ENCODE peak calls at places on chromosomes 6 and 20, in seven cellular contexts. One of them, this sample, is unnamed.

GRCh38 chr6:89970609-89971337 is 76.5 kb downstream of the GJA10 start:
- DNase-seq in stimulated activated CD4-positive, alpha-beta T cell treated with anti-CD3 and anti-CD28 coated beads, Interleukin-4, amount 100 ng/mL, for 24 hours: no peak
- DNase-seq in T-helper 1 cell: no peak
- DNase-seq in hypothalamus: peak
- DNase-seq in HT1080: peak
- DNase-seq in EL: peak
- DNase-seq in left ventricle myocardium inferior: no peak
- DNase-seq in this sample: peak

GRCh38 chr6:113855500-113856010 is 1.6 kb upstream of the MARCKS start:
- DNase-seq in stimulated activated CD4-positive, alpha-beta T cell treated with anti-CD3 and anti-CD28 coated beads, Interleukin-4, amount 100 ng/mL, for 24 hours: no peak
- DNase-seq in T-helper 1 cell: no peak
- DNase-seq in hypothalamus: peak
- DNase-seq in HT1080: no peak
- DNase-seq in EL: peak
- DNase-seq in left ventricle myocardium inferior: peak
- DNase-seq in this sample: no peak

GRCh38 chr20:22578221-22579118 is 5.9 kb downstream of the FOXA2 start:
- DNase-seq in stimulated activated CD4-positive, alpha-beta T cell treated with anti-CD3 and anti-CD28 coated beads, Interleukin-4, amount 100 ng/mL, for 24 hours: no peak
- DNase-seq in T-helper 1 cell: no peak
- DNase-seq in hypothalamus: no peak
- DNase-seq in HT1080: no peak
- DNase-seq in EL: no peak
- DNase-seq in left ventricle myocardium inferior: no peak
- DNase-seq in this sample: no peak

GRCh38 chr20:2417142-2417541 is 36.4 kb downstream of the TGM6 start:
- DNase-seq in stimulated activated CD4-positive, alpha-beta T cell treated with anti-CD3 and anti-CD28 coated beads, Interleukin-4, amount 100 ng/mL, for 24 hours: no peak
- DNase-seq in T-helper 1 cell: no peak
- DNase-seq in hypothalamus: no peak
- DNase-seq in HT1080: no peak
- DNase-seq in EL: no peak
- DNase-seq in left ventricle myocardium inferior: no peak
- DNase-seq in this sample: no peak

GRCh38 chr20:50039706-50040431 is 57.1 kb downstream of the SNAI1 start:
- DNase-seq in stimulated activated CD4-positive, alpha-beta T cell treated with anti-CD3 and anti-CD28 coated beads, Interleukin-4, amount 100 ng/mL, for 24 hours: no peak
- DNase-seq in T-helper 1 cell: no peak
- DNase-seq in hypothalamus: no peak
- DNase-seq in HT1080: no peak
- DNase-seq in EL: no peak
- DNase-seq in left ventricle myocardium inferior: no peak
- DNase-seq in this sample: no peak

GRCh38 chr6:149942461-149942829 is 631 bp downstream of the ULBP2 start:
- DNase-seq in stimulated activated CD4-positive, alpha-beta T cell treated with anti-CD3 and anti-CD28 coated beads, Interleukin-4, amount 100 ng/mL, for 24 hours: no peak
- DNase-seq in T-helper 1 cell: no peak
- DNase-seq in hypothalamus: no peak
- DNase-seq in HT1080: peak
- DNase-seq in EL: peak
- DNase-seq in left ventricle myocardium inferior: no peak
- DNase-seq in this sample: no peak

GRCh38 chr6:27777126-27777525 is 135.1 kb downstream of the OR2B2 start:
- DNase-seq in stimulated activated CD4-positive, alpha-beta T cell treated with anti-CD3 and anti-CD28 coated beads, Interleukin-4, amount 100 ng/mL, for 24 hours: no peak
- DNase-seq in T-helper 1 cell: no peak
- DNase-seq in hypothalamus: no peak
- DNase-seq in HT1080: no peak
- DNase-seq in EL: no peak
- DNase-seq in left ventricle myocardium inferior: no peak
- DNase-seq in this sample: no peak

GRCh38 chr6:122025104-122025503 is 374.3 kb upstream of the HSF2 start:
- DNase-seq in stimulated activated CD4-positive, alpha-beta T cell treated with anti-CD3 and anti-CD28 coated beads, Interleukin-4, amount 100 ng/mL, for 24 hours: no peak
- DNase-seq in T-helper 1 cell: no peak
- DNase-seq in hypothalamus: no peak
- DNase-seq in HT1080: no peak
- DNase-seq in EL: no peak
- DNase-seq in left ventricle myocardium inferior: no peak
- DNase-seq in this sample: no peak

GRCh38 chr6:11050735-11051134 is 6.6 kb upstream of the ELOVL2 start:
- DNase-seq in stimulated activated CD4-positive, alpha-beta T cell treated with anti-CD3 and anti-CD28 coated beads, Interleukin-4, amount 100 ng/mL, for 24 hours: no peak
- DNase-seq in T-helper 1 cell: no peak
- DNase-seq in hypothalamus: no peak
- DNase-seq in HT1080: peak
- DNase-seq in EL: peak
- DNase-seq in left ventricle myocardium inferior: no peak
- DNase-seq in this sample: no peak

GRCh38 chr6:146884728-146885127 is 286.0 kb downstream of the ADGB start:
- DNase-seq in stimulated activated CD4-positive, alpha-beta T cell treated with anti-CD3 and anti-CD28 coated beads, Interleukin-4, amount 100 ng/mL, for 24 hours: no peak
- DNase-seq in T-helper 1 cell: no peak
- DNase-seq in hypothalamus: no peak
- DNase-seq in HT1080: no peak
- DNase-seq in EL: no peak
- DNase-seq in left ventricle myocardium inferior: no peak
- DNase-seq in this sample: no peak

This sample was measured in adrenal gland.